ENCODE peak calls at places on chromosomes 5 and 9, in ten cellular contexts. Q is breast epithelium; T is body of pancreas; E is neural crest cell; L is iris pigment epithelial cell; M is NCI-H69; K is hypothalamus; G is activated naive CD4-positive, alpha-beta T cell; Y is activated naive CD8-positive, alpha-beta T cell treated with anti-CD3 and anti-CD28 coated beads for 36 hours; H is activated CD4-positive, CD25-positive, alpha-beta regulatory T cell. X is an unnamed sample.

GRCh38 chr5:123950701-123951100 is 438.7 kb downstream of the CSNK1G3 start:
- DNase-seq in G (no peak), L (no peak), K (no peak), H (no peak), E (no peak), Y (no peak), Q (no peak), M (no peak), T (no peak), X (no peak)

GRCh38 chr9:135884328-135885035 is 22.9 kb downstream of the CAMSAP1 start:
- DNase-seq in L (peak), H (no peak), K (no peak), Y (no peak), T (no peak), Q (no peak), G (no peak), M (no peak), E (no peak), X (no peak)

GRCh38 chr5:56523779-56524178 is 290.6 kb upstream of the ANKRD55 start:
- DNase-seq in Y (no peak), K (no peak), G (no peak), E (no peak), T (no peak), H (no peak), L (no peak), Q (no peak), M (no peak), X (no peak)

GRCh38 chr5:32814620-32815019 is 103.5 kb downstream of the NPR3 start:
- DNase-seq in T (no peak), M (no peak), E (no peak), Q (no peak), K (no peak), L (peak), G (no peak), Y (no peak), H (no peak), X (no peak)

GRCh38 chr5:120465281-120465961 is 1.3 kb downstream of the PRR16 start:
- DNase-seq in Q (no peak), M (peak), K (no peak), L (peak), G (no peak), T (peak), Y (no peak), H (no peak), E (peak), X (no peak)

GRCh38 chr9:114387678-114388431 is at the start of gene AKNA:
- DNase-seq in Q (peak), E (peak), T (peak), M (peak), G (peak), Y (peak), H (peak), L (peak), K (peak), X (no peak)

GRCh38 chr5:174187481-174187880 is 142.0 kb downstream of the NSG2 start:
- DNase-seq in Q (no peak), K (no peak), G (no peak), M (peak), T (no peak), E (no peak), Y (no peak), H (no peak), L (no peak), X (no peak)

GRCh38 chr5:150655221-150655620 is 5.8 kb upstream of the MYOZ3 start:
- DNase-seq in K (no peak), H (no peak), Y (no peak), L (no peak), E (no peak), Q (no peak), M (no peak), T (no peak), G (no peak), X (no peak)

GRCh38 chr5:83167506-83167905 is 90.2 kb downstream of the XRCC4 start:
- DNase-seq in E (no peak), Y (no peak), Q (no peak), G (no peak), T (no peak), K (no peak), L (no peak), H (no peak), M (no peak), X (no peak)

GRCh38 chr5:166865206-166865605 is 1426.2 kb upstream of the WWC1 start:
- DNase-seq in M (no peak), E (no peak), H (no peak), K (no peak), Y (no peak), T (no peak), Q (no peak), G (no peak), L (no peak), X (no peak)

GRCh38 chr9:87991151-87991870 is 17.0 kb upstream of the CDK20 start:
- DNase-seq in L (no peak), G (no peak), Q (no peak), K (no peak), E (no peak), M (no peak), T (no peak), H (no peak), Y (no peak), X (no peak)

GRCh38 chr9:129235041-129235930 is 57.2 kb upstream of the IER5L start:
- DNase-seq in G (no peak), H (no peak), Y (no peak), T (no peak), L (no peak), Q (no peak), M (no peak), E (no peak), K (no peak), X (no peak)

GRCh38 chr5:147427784-147428401 is 82.0 kb downstream of the DPYSL3 start:
- DNase-seq in M (peak), K (no peak), E (no peak), L (peak), Y (no peak), T (no peak), H (no peak), Q (no peak), G (no peak), X (no peak)

GRCh38 chr5:42919600-42919999 is 107.9 kb upstream of the SELENOP start:
- DNase-seq in M (no peak), Y (no peak), K (no peak), T (no peak), G (no peak), E (no peak), H (no peak), L (no peak), Q (no peak), X (no peak)

GRCh38 chr9:129640086-129640870 is 1.7 kb downstream of the ASB6 start:
- DNase-seq in Q (no peak), H (no peak), M (peak), E (no peak), T (peak), Y (no peak), K (no peak), G (no peak), L (peak), X (no peak)

GRCh38 chr5:1110930-1111726 is 735 bp downstream of the SLC12A7 start:
- DNase-seq in H (no peak), K (no peak), L (no peak), E (no peak), G (no peak), T (peak), Y (peak), Q (no peak), M (peak), X (peak)

GRCh38 chr5:15763754-15764153 is 263.8 kb downstream of the FBXL7 start:
- DNase-seq in L (peak), G (no peak), Q (no peak), K (no peak), Y (no peak), E (no peak), M (peak), H (no peak), T (no peak), X (no peak)

GRCh38 chr5:127595484-127596368 is 53.2 kb upstream of the CTXN3 start:
- DNase-seq in L (no peak), H (no peak), Q (no peak), E (no peak), K (no peak), M (no peak), Y (no peak), T (no peak), G (no peak), X (no peak)

GRCh38 chr5:175059687-175060194 is 335.4 kb downstream of the MSX2 start:
- DNase-seq in M (peak), T (peak), L (no peak), H (no peak), K (peak), Q (no peak), Y (peak), G (no peak), E (peak), X (peak)

GRCh38 chr9:132698989-132699388 is 28.7 kb downstream of the GTF3C4 start:
- DNase-seq in Y (no peak), L (peak), G (no peak), Q (no peak), T (peak), H (no peak), M (no peak), K (no peak), E (no peak), X (no peak)

GRCh38 chr5:110376281-110376916 is 350.1 kb downstream of the TMEM232 start:
- DNase-seq in L (peak), Q (no peak), G (no peak), K (no peak), H (no peak), T (no peak), Y (no peak), E (no peak), M (no peak), X (no peak)

GRCh38 chr9:33510264-33511183 is 13.5 kb upstream of the ANKRD18B start:
- DNase-seq in E (peak), H (no peak), Y (peak), G (no peak), L (peak), M (peak), T (peak), Q (no peak), K (peak), X (peak)

GRCh38 chr9:15243086-15243485 is 63.9 kb downstream of the TTC39B start:
- DNase-seq in L (peak), Y (no peak), M (peak), T (no peak), Q (no peak), H (no peak), E (no peak), K (no peak), G (no peak), X (no peak)